ENCODE peak calls at places on chromosomes 16 and 17, in five cellular contexts. H is body of pancreas, I is ovary, G is sigmoid colon, Q is IMR-90. Y is an unnamed sample. For H3K36me3, the result is how much of the 10 kb centered on the place peaks cover.

GRCh38 chr16:10678655-10679054 is 16.1 kb downstream of the TEKT5 start:
- DNase-seq in H (no peak), I (no peak), G (no peak), Q (no peak), Y (no peak)

GRCh38 chr16:10266809-10267208 is 84.6 kb upstream of the GRIN2A start:
- DNase-seq in H (no peak), I (no peak), G (no peak), Q (no peak), Y (no peak)

GRCh38 chr16:73152731-73153130 is 104.8 kb upstream of the ZFHX3 start:
- DNase-seq in H (no peak), I (no peak), G (no peak), Q (no peak), Y (no peak)

GRCh38 chr16:58733248-58733670 is 857 bp downstream of the GOT2 start:
- DNase-seq in H (peak), I (no peak), G (no peak), Q (peak), Y (no peak)

GRCh38 chr17:10217916-10218315 is 19.5 kb upstream of the GAS7 start:
- DNase-seq in H (no peak), I (no peak), G (no peak), Q (peak), Y (no peak)

GRCh38 chr17:46940692-46941404 is 17.9 kb downstream of the GOSR2 start:
- DNase-seq in H (peak), I (peak), G (peak), Q (peak), Y (peak)

GRCh38 chr16:21023509-21024202 is 123.1 kb downstream of the LYRM1 start:
- DNase-seq in H (no peak), I (no peak), G (no peak), Q (no peak), Y (no peak)

GRCh38 chr16:60929-61878 is 7.6 kb downstream of the SNRNP25 start:
- DNase-seq in H (no peak), I (no peak), G (peak), Q (no peak), Y (no peak)

GRCh38 chr16:8866118-8866883 is 2.5 kb downstream of the CARHSP1 start:
- DNase-seq in H (peak), I (peak), G (peak), Q (no peak), Y (peak)

GRCh38 chr17:57408064-57408811 is 151.9 kb downstream of the MSI2 start:
- DNase-seq in H (no peak), I (no peak), G (no peak), Q (no peak), Y (no peak)

GRCh38 chr17:601462-602303 is 113.0 kb downstream of the VPS53 start:
- DNase-seq in H (no peak), I (no peak), G (peak), Q (peak), Y (no peak)

GRCh38 chr16:4936991-4937781 is at the start of gene PPL:
- DNase-seq in H (peak), I (peak), G (peak), Q (no peak), Y (peak)

GRCh38 chr16:80804061-80804450 is 342 bp downstream of the CDYL2 start:
- DNase-seq in H (peak), I (no peak), G (no peak), Q (peak), Y (peak)

GRCh38 chr17:18319604-18320256 is 4.6 kb downstream of the SMCR8 start:
- DNase-seq in H (no peak), I (no peak), G (peak), Q (peak), Y (peak)

GRCh38 chr17:38898291-38898679 is 27.1 kb upstream of the LASP1NB start:
- DNase-seq in H (no peak), I (no peak), G (no peak), Q (no peak), Y (no peak)

GRCh38 chr16:81558444-81559175 is 114.0 kb downstream of the CMIP start:
- DNase-seq in H (peak), I (no peak), G (no peak), Q (no peak), Y (no peak)

GRCh38 chr17:37118738-37119137 is 170.0 kb downstream of the AATF start:
- DNase-seq in H (no peak), I (no peak), G (no peak), Q (no peak), Y (peak)

GRCh38 chr17:382644-383533 is 30.3 kb upstream of the RPH3AL start:
- DNase-seq in H (peak), I (peak), G (peak), Q (peak), Y (peak)

GRCh38 chr16:88334517-88335149 is 48.1 kb upstream of the ZNF469 start:
- DNase-seq in H (no peak), I (no peak), G (no peak), Q (no peak), Y (no peak)

GRCh38 chr16:11639925-11640899 is 28.0 kb upstream of the SNN start:
- DNase-seq in H (peak), I (peak), G (peak), Q (peak), Y (peak)

GRCh38 chr17:6700948-6701307 is 12.2 kb downstream of the SLC13A5 start:
- DNase-seq in H (no peak), I (no peak), G (peak), Q (no peak), Y (no peak)

GRCh38 chr17:72119963-72120877 is 600 bp upstream of the SOX9 start:
- DNase-seq in H (peak), I (no peak), G (peak), Q (peak), Y (peak)

GRCh38 chr17:44894642-44895041 is 4.6 kb downstream of the EFTUD2 start:
- DNase-seq in H (no peak), I (no peak), G (no peak), Q (no peak), Y (no peak)

GRCh38 chr17:52106070-52106469 is 52.4 kb downstream of the CA10 start:
- DNase-seq in H (no peak), I (peak), G (no peak), Q (no peak), Y (no peak)

GRCh38 chr17:17516941-17517720 is 20.9 kb upstream of the RASD1 start:
- DNase-seq in H (peak), I (no peak), G (no peak), Q (no peak), Y (no peak)

GRCh38 chr16:11318817-11319216 is 26.4 kb upstream of the RMI2 start:
- DNase-seq in H (no peak), I (no peak), G (no peak), Q (no peak), Y (no peak)

GRCh38 chr17:9419932-9420453 is 155.6 kb downstream of the STX8 start:
- DNase-seq in H (no peak), I (no peak), G (no peak), Q (peak), Y (no peak)

GRCh38 chr16:88835383-88835782 is 21.4 kb downstream of the GALNS start:
- DNase-seq in H (no peak), I (no peak), G (peak), Q (no peak), Y (peak)

GRCh38 chr16:87621550-87621829 is 19.2 kb downstream of the JPH3 start:
- DNase-seq in H (no peak), I (no peak), G (no peak), Q (no peak), Y (no peak)

GRCh38 chr17:3647769-3648540 is 11.4 kb downstream of the CTNS start:
- DNase-seq in H (peak), I (no peak), G (no peak), Q (peak), Y (peak)

GRCh38 chr17:55710829-55711496 is 11.7 kb downstream of the TMEM100 start:
- DNase-seq in H (no peak), I (no peak), G (no peak), Q (no peak), Y (no peak)

GRCh38 chr17:40500709-40501108 is 714 bp downstream of the TNS4 start:
- DNase-seq in H (no peak), I (no peak), G (peak), Q (no peak), Y (no peak)
- H3K4me3 ChIP-seq in H (no peak), I (no peak), G (no peak), Q (no peak), Y (no peak)

DNA sequence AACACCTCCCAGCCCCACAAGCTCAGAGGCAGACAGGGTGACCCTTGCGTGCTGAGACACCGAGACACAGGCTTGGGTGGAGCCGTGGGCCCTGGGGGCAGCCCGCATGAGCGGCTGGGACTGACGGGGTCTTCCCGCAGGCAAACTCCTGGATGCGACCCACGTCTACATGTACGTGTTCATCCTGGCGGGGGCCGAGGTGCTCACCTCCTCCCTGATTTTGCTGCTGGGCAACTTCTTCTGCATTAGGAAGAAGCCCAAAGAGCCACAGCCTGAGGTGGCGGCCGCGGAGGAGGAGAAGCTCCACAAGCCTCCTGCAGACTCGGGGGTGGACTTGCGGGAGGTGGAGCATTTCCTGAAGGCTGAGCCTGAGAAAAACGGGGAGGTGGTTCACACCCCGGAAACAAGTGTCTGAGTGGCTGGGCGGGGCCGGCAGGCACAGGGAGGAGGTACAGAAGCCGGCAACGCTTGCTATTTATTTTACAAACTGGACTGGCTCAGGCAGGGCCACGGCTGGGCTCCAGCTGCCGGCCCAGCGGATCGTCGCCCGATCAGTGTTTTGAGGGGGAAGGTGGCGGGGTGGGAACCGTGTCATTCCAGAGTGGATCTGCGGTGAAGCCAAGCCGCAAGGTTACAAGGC is 9.8 kb downstream of the SLC16A3 start:
- DNase-seq in H (peak), I (peak), G (peak), Q (peak), Y (peak)
- H3K36me3 ChIP-seq in H (under half), I (under half), G (under half), Q (half or more), Y (under half)

GRCh38 chr16:49473131-49473530 is 99.5 kb downstream of the C16orf78 start:
- DNase-seq in H (no peak), I (no peak), G (peak), Q (no peak), Y (peak)

GRCh38 chr16:49473773-49474172 is 100.2 kb downstream of the C16orf78 start:
- DNase-seq in H (no peak), I (no peak), G (peak), Q (no peak), Y (no peak)

GRCh38 chr16:49478107-49478506 is 104.5 kb downstream of the C16orf78 start:
- DNase-seq in H (no peak), I (no peak), G (peak), Q (no peak), Y (no peak)

GRCh38 chr16:49474741-49475140 is 101.1 kb downstream of the C16orf78 start:
- DNase-seq in H (no peak), I (no peak), G (peak), Q (no peak), Y (no peak)

GRCh38 chr16:49477250-49477895 is 103.8 kb downstream of the C16orf78 start:
- DNase-seq in H (no peak), I (no peak), G (no peak), Q (no peak), Y (no peak)
- TF ChIP-seq POLR2A in H (no peak), I (no peak), G (no peak), Q (no peak), Y (no peak)

DNA sequence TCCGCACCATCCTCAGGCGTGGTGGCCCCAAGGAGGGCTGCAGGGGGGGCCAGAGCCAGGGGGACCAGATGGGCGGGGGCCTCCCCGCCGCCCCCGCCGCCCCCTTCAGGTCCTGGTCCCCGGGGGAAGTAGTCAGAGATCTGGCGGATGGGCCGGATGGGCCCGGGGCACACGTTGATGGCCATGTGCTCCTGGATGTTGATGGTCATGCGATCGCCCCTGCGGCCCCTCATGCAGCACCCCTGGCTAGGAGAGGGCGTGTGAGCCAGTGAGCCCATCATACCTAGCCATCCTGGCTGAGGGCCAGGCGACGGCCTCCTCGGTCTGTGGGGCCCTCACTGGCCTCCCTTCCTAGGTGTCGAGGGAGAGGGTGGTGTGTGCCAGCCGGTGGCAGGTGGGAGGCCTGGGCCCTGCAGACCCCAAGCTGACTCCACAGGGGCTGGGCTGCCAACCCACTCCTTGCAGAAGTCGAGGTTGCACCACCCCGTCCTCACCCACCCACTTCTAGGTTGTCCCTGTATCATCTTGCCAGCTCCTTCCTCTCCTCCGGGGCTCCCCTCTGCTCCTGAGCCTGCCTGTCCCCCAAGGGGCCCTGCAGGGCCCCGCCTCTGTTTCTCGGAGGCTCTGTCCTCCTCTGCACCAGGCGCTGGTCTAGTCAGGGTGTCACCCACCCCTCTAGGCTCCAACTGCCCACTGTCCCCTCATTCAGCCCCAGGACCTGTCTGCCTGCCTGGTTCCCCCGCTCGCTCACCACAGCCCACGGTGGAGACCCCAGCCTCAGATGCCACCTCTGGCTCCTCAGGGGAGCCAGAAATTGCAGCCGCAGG is 624 bp downstream of the DOC2A start:
- DNase-seq in H (no peak), I (no peak), G (no peak), Q (no peak), Y (no peak)
- H3K4me3 ChIP-seq in H (no peak), I (peak), G (no peak), Q (no peak), Y (no peak)

GRCh38 chr16:71693168-71693567 is 31.3 kb downstream of the PHLPP2 start:
- DNase-seq in H (no peak), I (no peak), G (no peak), Q (no peak), Y (no peak)

GRCh38 chr16:71687853-71688252 is 36.6 kb downstream of the PHLPP2 start:
- DNase-seq in H (no peak), I (no peak), G (no peak), Q (no peak), Y (no peak)
- H3K36me3 ChIP-seq in H (under half), I (under half), G (half or more), Q (under half), Y (under half)

GRCh38 chr16:57559075-57559790 is 16.8 kb downstream of the ADGRG5 start:
- DNase-seq in H (no peak), I (no peak), G (no peak), Q (no peak), Y (no peak)
- TF ChIP-seq POLR2A in H (no peak), I (no peak), G (no peak), Q (no peak), Y (no peak)

DNA sequence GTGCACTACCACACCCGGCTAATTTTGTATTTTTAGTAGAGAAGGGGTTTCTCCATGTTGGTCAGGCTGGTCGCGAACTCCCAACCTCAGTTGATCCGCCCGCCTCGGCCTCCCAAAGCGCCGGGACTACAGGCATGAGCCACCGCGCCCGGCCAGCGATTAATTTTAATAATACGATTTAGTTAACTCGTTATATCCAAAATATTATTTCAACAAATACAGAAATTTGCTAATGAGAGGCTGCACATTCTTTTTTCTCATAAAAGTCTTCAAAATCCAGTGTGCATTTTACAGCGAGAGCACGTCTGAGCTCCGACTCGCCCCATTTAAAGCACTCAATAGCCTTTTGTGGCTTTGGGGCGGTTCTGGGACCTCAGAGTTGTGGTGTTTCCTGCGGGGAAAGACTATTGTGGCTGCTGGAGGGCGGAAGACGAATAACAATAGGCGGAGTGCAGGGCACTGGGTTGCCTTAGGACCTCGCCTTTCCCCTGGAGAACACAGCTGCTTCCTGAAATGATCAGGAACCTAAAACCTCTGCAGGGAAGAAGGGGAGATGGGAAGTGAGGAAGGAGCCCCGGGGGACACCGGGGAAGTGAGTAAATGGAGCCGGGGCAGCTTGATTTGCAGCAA is 2.9 kb upstream of the ZSCAN10 start:
- DNase-seq in H (no peak), I (no peak), G (no peak), Q (no peak), Y (no peak)
- H3K4me3 ChIP-seq in H (no peak), I (no peak), G (no peak), Q (no peak), Y (no peak)

Y was measured in testis.